ENCODE peak calls at places on chromosomes 6 and 20, in five cellular contexts. I is A549, Q is body of pancreas, W is HCT116, O is GM12892. M is an unnamed sample.
A peak's percentile ranks its signal among the peaks of the same experiment; 100 is the strongest.

GRCh38 chr6:143167224-143167623 is 106.5 kb downstream of the AIG1 start:
- DNase-seq in I (no peak), Q (no peak), W (no peak), O (no peak), M (no peak)

GRCh38 chr6:156767603-156768467 is 9.3 kb upstream of the ARID1B start:
- DNase-seq in I (no peak), Q (no peak), W (no peak), O (no peak), M (no peak)

GRCh38 chr6:14354919-14355572 is 237.5 kb downstream of the CD83 start:
- DNase-seq in I (no peak), Q (peak; percentile 37), W (no peak), O (no peak), M (no peak)

GRCh38 chr6:108293527-108294296 is 1.1 kb upstream of the AFG1L start:
- DNase-seq in I (no peak), Q (no peak), W (no peak), O (no peak), M (no peak)

GRCh38 chr6:77034161-77034560 is 429.1 kb downstream of the HTR1B start:
- DNase-seq in I (no peak), Q (no peak), W (no peak), O (no peak), M (no peak)

GRCh38 chr20:17613328-17614175 is 43.7 kb downstream of the DSTN start:
- DNase-seq in I (no peak), Q (peak; percentile 44), W (no peak), O (peak; percentile 4), M (no peak)

GRCh38 chr20:41003143-41003932 is 25.3 kb upstream of the TOP1 start:
- DNase-seq in I (peak; percentile 90), Q (peak; percentile 87), W (peak; percentile 98), O (no peak), M (no peak)

GRCh38 chr6:111585969-111586315 is 19.7 kb downstream of the TRAF3IP2 start:
- DNase-seq in I (no peak), Q (no peak), W (no peak), O (no peak), M (no peak)

GRCh38 chr20:56400001-56400640 is 7.7 kb downstream of the CSTF1 start:
- DNase-seq in I (peak; percentile 41), Q (peak; percentile 55), W (peak; percentile 51), O (no peak), M (peak; percentile 85)

GRCh38 chr20:48295445-48295903 is 510.2 kb upstream of the SULF2 start:
- DNase-seq in I (peak; percentile 80), Q (no peak), W (peak; percentile 79), O (no peak), M (no peak)

GRCh38 chr6:18997375-18997826 is 610.3 kb downstream of the RNF144B start:
- DNase-seq in I (peak; percentile 5), Q (peak; percentile 37), W (peak; percentile 52), O (no peak), M (peak; percentile 5)

GRCh38 chr6:90294989-90295853 is 1.4 kb downstream of the BACH2 start:
- DNase-seq in I (no peak), Q (peak; percentile 65), W (no peak), O (peak; percentile 20), M (peak; percentile 55)

GRCh38 chr6:158769696-158770446 is 49.3 kb downstream of the EZR start:
- DNase-seq in I (no peak), Q (no peak), W (no peak), O (no peak), M (no peak)

GRCh38 chr20:59082077-59082740 is 39.6 kb upstream of the PRELID3B start:
- DNase-seq in I (no peak), Q (no peak), W (peak; percentile 23), O (no peak), M (peak; percentile 14)

GRCh38 chr6:44053760-44054556 is 73.3 kb downstream of the MRPL14 start:
- DNase-seq in I (no peak), Q (no peak), W (no peak), O (no peak), M (no peak)

GRCh38 chr6:65259080-65259479 is 447.9 kb downstream of the EYS start:
- DNase-seq in I (no peak), Q (no peak), W (no peak), O (no peak), M (no peak)

GRCh38 chr20:38133680-38134426 is 31.2 kb downstream of the TGM2 start:
- DNase-seq in I (no peak), Q (no peak), W (no peak), O (no peak), M (no peak)

GRCh38 chr20:45857114-45857835 is at the start of the genes ACOT8 and ZSWIM3:
- DNase-seq in I (peak; percentile 100), Q (peak; percentile 97), W (peak; percentile 100), O (peak; percentile 99), M (peak; percentile 99)
- TF ChIP-seq POLR2A in I (peak; percentile 70), Q (peak; percentile 50), W (peak; percentile 75), O (peak; percentile 89), M (peak; percentile 94)

DNA sequence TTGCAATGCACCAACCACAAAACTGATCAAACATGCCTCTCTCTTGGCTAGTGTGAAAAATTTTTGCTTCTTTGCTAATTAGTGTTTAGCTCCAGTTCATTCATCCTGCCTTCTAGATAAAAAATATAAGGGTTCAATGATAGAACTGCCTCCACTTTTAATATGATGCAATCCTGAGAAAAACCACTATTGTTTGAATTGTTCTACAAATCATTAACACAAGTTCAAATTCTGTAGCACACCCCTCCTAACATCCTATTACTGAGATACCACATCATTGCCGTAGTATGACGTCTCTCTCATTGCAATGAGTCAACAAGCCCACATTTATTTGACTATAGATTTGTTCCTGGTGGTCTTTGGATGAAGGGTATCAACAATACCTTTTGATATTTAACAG is 365.8 kb upstream of the OPRM1 start:
- DNase-seq in I (no peak), Q (no peak), W (no peak), O (no peak), M (no peak)
- TF ChIP-seq POLR2A in I (no peak), Q (no peak), W (no peak), O (no peak), M (no peak)

GRCh38 chr6:4351857-4352669 is 216.7 kb upstream of the ECI2 start:
- DNase-seq in I (peak; percentile 64), Q (peak; percentile 38), W (peak; percentile 36), O (no peak), M (no peak)
- TF ChIP-seq POLR2A in I (no peak), Q (no peak), W (no peak), O (no peak), M (no peak)

GRCh38 chr20:347640-348484 is 951 bp downstream of the NRSN2 start:
- DNase-seq in I (peak; percentile 98), Q (peak; percentile 87), W (no peak), O (peak; percentile 95), M (peak; percentile 90)
- TF ChIP-seq POLR2A in I (peak; percentile 64), Q (peak; percentile 46), W (peak; percentile 70), O (peak; percentile 44), M (peak; percentile 51)

GRCh38 chr6:710601-711571 is 17.9 kb upstream of the EXOC2 start:
- DNase-seq in I (peak; percentile 19), Q (peak; percentile 46), W (no peak), O (peak; percentile 52), M (peak; percentile 12)
- TF ChIP-seq POLR2A in I (peak; percentile 14), Q (no peak), W (no peak), O (peak; percentile 67), M (no peak)